ENCODE peak calls at places on chromosomes 11 and 22, in four cellular contexts. A, M, R and V are unnamed samples.

GRCh38 chr11:6175440-6175839 is 5.3 kb upstream of the OR52B2 start:
- DNase-seq in M (no peak), R (no peak), A (no peak), V (no peak)

GRCh38 chr11:121514401-121514981 is 61.7 kb upstream of the SORL1-AS1 start:
- DNase-seq in R (no peak), A (no peak), M (no peak), V (no peak)

GRCh38 chr11:126431401-126432064 is 76.0 kb downstream of the ST3GAL4 start:
- DNase-seq in R (no peak), M (peak; percentile 69), A (peak; percentile 70), V (no peak)

GRCh38 chr11:109378049-109378448 is 43.9 kb upstream of the C11orf87 start:
- DNase-seq in M (no peak), A (no peak), R (no peak), V (no peak)

GRCh38 chr11:99773646-99774045 is 752.9 kb downstream of the CNTN5 start:
- DNase-seq in M (no peak), A (peak; percentile 7), R (peak; percentile 1), V (no peak)

GRCh38 chr22:33920927-33921575 is 775 bp upstream of the LARGE1 start:
- DNase-seq in A (peak; percentile 40), R (peak; percentile 98), M (peak; percentile 92), V (peak; percentile 95)

GRCh38 chr22:20437253-20438065 is at the start of gene SCARF2:
- DNase-seq in R (peak; percentile 79), A (peak; percentile 79), M (no peak), V (peak; percentile 40)

GRCh38 chr11:12696911-12697581 is 22.8 kb downstream of the TEAD1 start:
- DNase-seq in R (peak; percentile 42), M (no peak), A (no peak), V (no peak)

GRCh38 chr22:23762866-23763578 is at the start of gene C22orf15:
- DNase-seq in M (no peak), A (no peak), R (peak; percentile 83), V (no peak)

GRCh38 chr11:82792822-82793569 is 59.3 kb upstream of the FAM181B start:
- DNase-seq in R (no peak), A (no peak), M (no peak), V (no peak)

GRCh38 chr11:85874265-85874664 is 19.1 kb downstream of the CCDC83 start:
- DNase-seq in M (no peak), R (no peak), A (no peak), V (no peak)

GRCh38 chr11:117851091-117851490 is 25.4 kb downstream of the FXYD6 start:
- DNase-seq in M (no peak), A (no peak), R (peak; percentile 58), V (no peak)

GRCh38 chr11:79276900-79277299 is 163.9 kb downstream of the TENM4 start:
- DNase-seq in R (no peak), M (no peak), A (no peak), V (no peak)

GRCh38 chr11:115222218-115222862 is 281.9 kb downstream of the CADM1 start:
- DNase-seq in A (peak; percentile 51), R (peak; percentile 84), M (no peak), V (no peak)

GRCh38 chr22:25076281-25076680 is 123.4 kb upstream of the CRYBB3 start:
- DNase-seq in M (no peak), A (no peak), R (peak; percentile 32), V (no peak)